ENCODE peak calls at places on chromosome 6, in four cellular contexts. V, O, K and N are unnamed samples.

GRCh38 chr6:31128093-31128676 is 7.9 kb upstream of the CDSN start:
- DNase-seq in V (peak), O (peak), K (no peak), N (peak)

GRCh38 chr6:53464942-53465460 is 79.9 kb downstream of the GCLC start:
- DNase-seq in V (no peak), O (no peak), K (no peak), N (no peak)

GRCh38 chr6:87670707-87671106 is 31.3 kb downstream of the AKIRIN2 start:
- DNase-seq in V (no peak), O (no peak), K (no peak), N (no peak)

GRCh38 chr6:158168054-158168303 is at the start of gene SERAC1:
- DNase-seq in V (no peak), O (no peak), K (no peak), N (no peak)

GRCh38 chr6:1796706-1797529 is 187.2 kb downstream of the FOXC1 start:
- DNase-seq in V (no peak), O (no peak), K (no peak), N (no peak)

GRCh38 chr6:168956884-168957730 is 296.5 kb downstream of the THBS2 start:
- DNase-seq in V (peak), O (no peak), K (peak), N (no peak)

GRCh38 chr6:168916576-168917207 is 337.0 kb downstream of the THBS2 start:
- DNase-seq in V (no peak), O (no peak), K (peak), N (no peak)

GRCh38 chr6:40170856-40171255 is 236.6 kb upstream of the MOCS1 start:
- DNase-seq in V (no peak), O (no peak), K (no peak), N (no peak)

GRCh38 chr6:45703041-45703739 is 312.5 kb downstream of the CLIC5 start:
- DNase-seq in V (no peak), O (no peak), K (no peak), N (no peak)

GRCh38 chr6:158070513-158070912 is 88.8 kb downstream of the SYNJ2 start:
- DNase-seq in V (no peak), O (no peak), K (no peak), N (no peak)

GRCh38 chr6:79631800-79632172 is 657 bp downstream of the SH3BGRL2 start:
- DNase-seq in V (no peak), O (no peak), K (no peak), N (no peak)

GRCh38 chr6:116971959-116972358 is 94.9 kb downstream of the RFX6 start:
- DNase-seq in V (no peak), O (no peak), K (peak), N (no peak)

GRCh38 chr6:130843575-130844320 is 16.5 kb downstream of the SMLR1 start:
- DNase-seq in V (peak), O (no peak), K (peak), N (no peak)

GRCh38 chr6:17630511-17631073 is 30.5 kb downstream of the FAM8A1 start:
- DNase-seq in V (no peak), O (no peak), K (no peak), N (no peak)

GRCh38 chr6:62999796-63000195 is 211.5 kb upstream of the FKBP1C start:
- DNase-seq in V (no peak), O (no peak), K (no peak), N (no peak)

GRCh38 chr6:46104209-46104608 is 25.6 kb upstream of the ENPP4 start:
- DNase-seq in V (no peak), O (no peak), K (no peak), N (no peak)

GRCh38 chr6:7911345-7911725 is 747 bp upstream of the TXNDC5 start:
- DNase-seq in V (no peak), O (no peak), K (no peak), N (no peak)

GRCh38 chr6:158041370-158041769 is 59.7 kb downstream of the SYNJ2 start:
- DNase-seq in V (no peak), O (no peak), K (no peak), N (no peak)

GRCh38 chr6:91376686-91377085 is 789.8 kb upstream of the MAP3K7 start:
- DNase-seq in V (no peak), O (no peak), K (no peak), N (no peak)

GRCh38 chr6:46134216-46134615 is 4.4 kb downstream of the ENPP4 start:
- DNase-seq in V (no peak), O (no peak), K (no peak), N (no peak)

GRCh38 chr6:136427378-136427717 is 122.9 kb downstream of the MAP7 start:
- DNase-seq in V (no peak), O (no peak), K (no peak), N (no peak)

GRCh38 chr6:3761989-3762270 is 10.4 kb upstream of the PXDC1 start:
- DNase-seq in V (no peak), O (no peak), K (no peak), N (no peak)

GRCh38 chr6:14924126-14925024 is 321.5 kb upstream of the JARID2 start:
- DNase-seq in V (no peak), O (no peak), K (no peak), N (no peak)

GRCh38 chr6:52815167-52816092 is 11.8 kb upstream of the GSTA1 start:
- DNase-seq in V (peak), O (peak), K (peak), N (no peak)